ENCODE peak calls at places on chromosomes 5 and 9, in six cellular contexts. N is NCI-H1092 treated with DMSO at 0.1 percent for 48 hours, Z is fibroblast of the aortic adventitia, C is lower leg skin, P is globus pallidus, B is lung microvascular endothelial cell. T is an unnamed sample.

GRCh38 chr9:133978226-133979123 is 13.6 kb downstream of the VAV2 start:
- DNase-seq in N (no peak), Z (no peak), C (no peak), P (no peak), B (no peak), T (no peak)

GRCh38 chr5:152686931-152687330 is 281.9 kb upstream of the NMUR2 start:
- DNase-seq in N (no peak), Z (no peak), C (no peak), P (no peak), B (no peak), T (no peak)

GRCh38 chr5:172835246-172836030 is 1.4 kb downstream of the ERGIC1 start:
- DNase-seq in N (no peak), Z (no peak), C (no peak), P (no peak), B (no peak), T (no peak)

GRCh38 chr5:82467006-82467561 is 188.9 kb upstream of the RPS23 start:
- DNase-seq in N (no peak), Z (peak), C (no peak), P (no peak), B (peak), T (no peak)

GRCh38 chr5:173717959-173718358 is 101.5 kb upstream of the BOD1 start:
- DNase-seq in N (peak), Z (no peak), C (no peak), P (no peak), B (peak), T (no peak)

GRCh38 chr5:16856531-16856930 is 79.6 kb downstream of the MYO10 start:
- DNase-seq in N (no peak), Z (no peak), C (no peak), P (no peak), B (peak), T (no peak)

GRCh38 chr9:77697238-77697984 is 49.3 kb upstream of the GNA14 start:
- DNase-seq in N (no peak), Z (no peak), C (no peak), P (no peak), B (no peak), T (no peak)

GRCh38 chr5:126680215-126680817 is 79.6 kb downstream of the PHAX start:
- DNase-seq in N (no peak), Z (peak), C (no peak), P (no peak), B (no peak), T (no peak)

GRCh38 chr9:93617273-93617672 is 40.9 kb downstream of the PHF2 start:
- DNase-seq in N (no peak), Z (no peak), C (no peak), P (no peak), B (no peak), T (no peak)

GRCh38 chr9:134544388-134545212 is 97.0 kb upstream of the COL5A1 start:
- DNase-seq in N (no peak), Z (peak), C (no peak), P (no peak), B (no peak), T (no peak)

GRCh38 chr5:180090769-180091546 is 19.4 kb upstream of the RNF130 start:
- DNase-seq in N (peak), Z (peak), C (peak), P (peak), B (peak), T (peak)

GRCh38 chr5:21774791-21775190 is 1078.4 kb downstream of the CDH12 start:
- DNase-seq in N (no peak), Z (no peak), C (no peak), P (no peak), B (peak), T (no peak)

GRCh38 chr9:115208503-115208902 is 90.5 kb upstream of the TNC start:
- DNase-seq in N (no peak), Z (peak), C (no peak), P (no peak), B (no peak), T (no peak)

GRCh38 chr5:148740966-148741742 is 85.3 kb upstream of the ADRB2 start:
- DNase-seq in N (peak), Z (peak), C (no peak), P (peak), B (peak), T (no peak)

GRCh38 chr9:71929791-71930440 is 18.5 kb downstream of the C9orf85 start:
- DNase-seq in N (no peak), Z (no peak), C (no peak), P (no peak), B (no peak), T (no peak)

GRCh38 chr5:164597293-164597900 is 1092.0 kb downstream of the MAT2B start:
- DNase-seq in N (no peak), Z (no peak), C (no peak), P (no peak), B (no peak), T (no peak)

GRCh38 chr5:79318935-79319614 is 83.1 kb downstream of the JMY start:
- DNase-seq in N (no peak), Z (peak), C (no peak), P (no peak), B (peak), T (no peak)

GRCh38 chr5:171355302-171355724 is 32.3 kb upstream of the NPM1 start:
- DNase-seq in N (no peak), Z (no peak), C (no peak), P (no peak), B (no peak), T (no peak)

GRCh38 chr5:157519579-157520253 is 55.9 kb downstream of the ADAM19 start:
- DNase-seq in N (no peak), Z (no peak), C (peak), P (no peak), B (no peak), T (no peak)

GRCh38 chr5:135024956-135025729 is 8.9 kb downstream of the PITX1 start:
- DNase-seq in N (no peak), Z (no peak), C (no peak), P (no peak), B (no peak), T (no peak)

GRCh38 chr5:181114844-181115778 is 15.9 kb downstream of the OR2V1 start:
- DNase-seq in N (no peak), Z (peak), C (peak), P (no peak), B (peak), T (no peak)

GRCh38 chr5:170277953-170278352 is 19.6 kb downstream of the LCP2 start:
- DNase-seq in N (no peak), Z (no peak), C (no peak), P (no peak), B (no peak), T (no peak)

GRCh38 chr5:116137544-116138378 is 52.9 kb downstream of the COMMD10 start:
- DNase-seq in N (peak), Z (peak), C (no peak), P (peak), B (peak), T (no peak)

GRCh38 chr9:33354651-33355211 is 47.6 kb downstream of the AQP7 start:
- DNase-seq in N (no peak), Z (peak), C (no peak), P (no peak), B (peak), T (no peak)

GRCh38 chr9:96453625-96454024 is 3.7 kb downstream of the HABP4 start:
- DNase-seq in N (no peak), Z (peak), C (no peak), P (peak), B (peak), T (peak)

GRCh38 chr5:154196955-154197652 is 6.6 kb downstream of the GALNT10 start:
- DNase-seq in N (peak), Z (peak), C (no peak), P (peak), B (peak), T (peak)

T was measured in hippocampal formation.